ENCODE peak calls at places on chromosome X, in ten cellular contexts. C is hypothalamus; H is stimulated activated CD4-positive, alpha-beta T cell treated with anti-CD3 and anti-CD28 coated beads, Interleukin-1b, Interleukin-23, amount 100 ng/mL, for 48 hours; B is activated naive CD4-positive, alpha-beta T cell; G is Caco-2; R is uterus; Q is type B pancreatic cell; L is activated CD4-positive, alpha-beta T cell treated with anti-CD3 and anti-CD28 coated beads for 1 hour; A is Calu3; S is sciatic nerve. Z is an unnamed sample.

GRCh38 chrX:39984191-39984956 is 113.4 kb downstream of the BCOR start:
- DNase-seq in C (no peak), H (no peak), B (no peak), G (peak), R (no peak), Q (no peak), L (no peak), A (no peak), S (peak), Z (no peak)

GRCh38 chrX:56233682-56234081 is 1.5 kb downstream of the KLF8 start:
- DNase-seq in C (no peak), H (no peak), B (no peak), G (no peak), R (peak), Q (no peak), L (no peak), A (no peak), S (peak), Z (no peak)

GRCh38 chrX:41870719-41871151 is 52.6 kb downstream of the CASK start:
- DNase-seq in C (no peak), H (no peak), B (no peak), G (peak), R (no peak), Q (no peak), L (no peak), A (peak), S (no peak), Z (no peak)

GRCh38 chrX:1465261-1466231 is 12.8 kb upstream of the ASMTL start:
- DNase-seq in C (no peak), H (no peak), B (no peak), G (no peak), R (no peak), Q (peak), L (peak), A (no peak), S (no peak), Z (peak)

GRCh38 chrX:48468247-48468671 is 1.8 kb downstream of the SLC38A5 start:
- DNase-seq in C (no peak), H (peak), B (no peak), G (no peak), R (no peak), Q (no peak), L (no peak), A (no peak), S (no peak), Z (no peak)

GRCh38 chrX:24259544-24260240 is 54.2 kb downstream of the SUPT20HL2 start:
- DNase-seq in C (no peak), H (peak), B (no peak), G (peak), R (peak), Q (no peak), L (no peak), A (peak), S (no peak), Z (no peak)

GRCh38 chrX:154797006-154797405 is 8.3 kb downstream of the MPP1 start:
- DNase-seq in C (no peak), H (no peak), B (no peak), G (no peak), R (no peak), Q (no peak), L (no peak), A (no peak), S (no peak), Z (no peak)

GRCh38 chrX:17415242-17415815 is 40.3 kb downstream of the NHS start:
- DNase-seq in C (no peak), H (no peak), B (no peak), G (no peak), R (no peak), Q (no peak), L (no peak), A (no peak), S (no peak), Z (no peak)

GRCh38 chrX:119686087-119686639 is 6.8 kb downstream of the SEPTIN6 start:
- DNase-seq in C (no peak), H (no peak), B (no peak), G (no peak), R (no peak), Q (no peak), L (no peak), A (no peak), S (peak), Z (no peak)

GRCh38 chrX:22164770-22165388 is 107.8 kb upstream of the CBLL2 start:
- DNase-seq in C (no peak), H (no peak), B (no peak), G (no peak), R (no peak), Q (no peak), L (no peak), A (no peak), S (no peak), Z (no peak)